ENCODE peak calls at places on chromosomes 2 and 18, in seven cellular contexts. H is activated naive CD8-positive, alpha-beta T cell treated with anti-CD3 and anti-CD28 coated beads, Interleukin-2, amount 10 ng/mL, durations not matched to agents 7 days and 5 days; F is CD4-positive, alpha-beta memory T cell; Q is cardiac muscle cell; J is NCI-H2081 treated with DMSO at 0.1 percent for 48 hours; E is stomach; D is renal cortical epithelial cell. I is an unnamed sample.

GRCh38 chr2:30332791-30333453 is 101.6 kb downstream of the LBH start:
- DNase-seq in Q (no peak), E (no peak), J (no peak), D (no peak), F (no peak), H (peak; percentile 37), I (no peak)

GRCh38 chr2:33583194-33583938 is 15.7 kb downstream of the FAM98A start:
- DNase-seq in D (peak; percentile 19), E (no peak), H (no peak), J (no peak), F (peak; percentile 39), Q (peak; percentile 50), I (no peak)

GRCh38 chr2:71756280-71756906 is 303.0 kb downstream of the DYSF start:
- DNase-seq in D (no peak), E (no peak), Q (no peak), J (no peak), F (no peak), H (no peak), I (no peak)

GRCh38 chr2:37664190-37664751 is 7.2 kb downstream of the CDC42EP3 start:
- DNase-seq in J (no peak), Q (no peak), D (no peak), F (no peak), H (no peak), E (no peak), I (no peak)

GRCh38 chr2:185417111-185417510 is 321.5 kb upstream of the FSIP2 start:
- DNase-seq in F (no peak), D (peak; percentile 81), H (no peak), E (no peak), J (no peak), Q (no peak), I (no peak)

GRCh38 chr18:49441338-49441938 is 19.0 kb downstream of the DYM start:
- DNase-seq in Q (no peak), E (no peak), F (no peak), D (no peak), J (no peak), H (no peak), I (no peak)

GRCh38 chr2:25521665-25522387 is 151.6 kb downstream of the DTNB start:
- DNase-seq in E (no peak), F (peak; percentile 68), H (no peak), Q (peak; percentile 45), D (peak; percentile 67), J (peak; percentile 73), I (peak; percentile 16)

GRCh38 chr18:79327199-79327545 is 68.6 kb upstream of the NFATC1 start:
- DNase-seq in J (no peak), H (no peak), Q (no peak), F (no peak), E (no peak), D (no peak), I (no peak)

GRCh38 chr2:127455566-127456493 is 37.6 kb downstream of the PROC start:
- DNase-seq in J (no peak), F (peak; percentile 14), H (no peak), D (peak; percentile 55), E (no peak), Q (no peak), I (no peak)

GRCh38 chr2:16408331-16409005 is 257.2 kb downstream of the CYRIA start:
- DNase-seq in F (no peak), D (no peak), H (no peak), E (no peak), Q (peak; percentile 37), J (no peak), I (no peak)

GRCh38 chr2:128638311-128638710 is 319.6 kb upstream of the HS6ST1 start:
- DNase-seq in D (no peak), F (no peak), Q (no peak), H (peak; percentile 7), J (no peak), E (peak; percentile 25), I (no peak)

GRCh38 chr2:10141736-10142639 is 19.4 kb downstream of the RRM2 start:
- DNase-seq in F (peak; percentile 56), D (no peak), H (peak; percentile 70), J (no peak), Q (peak; percentile 29), E (peak; percentile 59), I (peak; percentile 40)

GRCh38 chr2:19796036-19796703 is 105.6 kb downstream of the TTC32 start:
- DNase-seq in D (no peak), E (no peak), F (no peak), H (no peak), Q (no peak), J (no peak), I (no peak)

GRCh38 chr18:48781041-48781989 is 169.4 kb downstream of the SMAD7 start:
- DNase-seq in D (no peak), J (no peak), F (no peak), E (peak; percentile 79), H (no peak), Q (peak; percentile 94), I (peak; percentile 86)

GRCh38 chr2:168699834-168700417 is 102.5 kb upstream of the NOSTRIN start:
- DNase-seq in E (peak; percentile 72), H (no peak), D (peak; percentile 15), J (no peak), F (no peak), Q (no peak), I (no peak)

GRCh38 chr2:240060977-240061591 is 7.8 kb upstream of the OR6B3 start:
- DNase-seq in E (no peak), F (peak; percentile 48), H (no peak), J (no peak), D (peak; percentile 52), Q (peak; percentile 38), I (no peak)

GRCh38 chr2:64086347-64087082 is 57.7 kb downstream of the PELI1 start:
- DNase-seq in F (no peak), J (no peak), E (no peak), H (no peak), D (peak; percentile 47), Q (no peak), I (no peak)

GRCh38 chr2:73718421-73718820 is 18.7 kb downstream of the TPRKB start:
- DNase-seq in H (no peak), Q (no peak), F (no peak), D (no peak), E (no peak), J (no peak), I (no peak)

GRCh38 chr2:216619411-216620393 is 13.5 kb upstream of the IGFBP2 start:
- DNase-seq in E (no peak), H (no peak), J (peak; percentile 82), F (no peak), Q (no peak), D (no peak), I (no peak)

GRCh38 chr2:239140346-239141020 is 260.3 kb downstream of the HDAC4 start:
- DNase-seq in F (no peak), H (no peak), D (no peak), J (no peak), E (no peak), Q (no peak), I (no peak)

GRCh38 chr2:198615972-198616371 is 811.6 kb downstream of the PLCL1 start:
- DNase-seq in D (peak; percentile 61), Q (no peak), F (no peak), E (no peak), J (no peak), H (no peak), I (no peak)

GRCh38 chr18:9562584-9562983 is 51.8 kb downstream of the PPP4R1 start:
- DNase-seq in E (no peak), F (no peak), H (no peak), J (no peak), Q (no peak), D (no peak), I (no peak)

GRCh38 chr2:174145827-174146226 is 102.5 kb downstream of the OLA1 start:
- DNase-seq in E (no peak), H (no peak), Q (peak; percentile 19), J (no peak), F (no peak), D (peak; percentile 8), I (no peak)